ENCODE peak calls at places on chromosomes 16 and 17, in eight cellular contexts. Y is OCI-LY7, R is brain microvascular endothelial cell, L is MM.1S, Q is GM23338, K is Peyer's patch, O is RWPE1, D is HCT116. J is an unnamed sample.

GRCh38 chr17:7354262-7354781 is 634 bp upstream of the TMEM95 start:
- DNase-seq in L (no peak), Y (no peak), K (no peak), D (no peak), Q (peak; percentile 38), R (peak; percentile 55), O (peak; percentile 90), J (no peak)

GRCh38 chr17:41048441-41048840 is 1.3 kb upstream of the KRTAP2-1 start:
- DNase-seq in Q (no peak), O (peak; percentile 32), K (no peak), D (no peak), R (peak; percentile 45), L (no peak), Y (no peak), J (no peak)

GRCh38 chr16:30670072-30670824 is 12.0 kb downstream of the FBRS start:
- DNase-seq in Q (no peak), L (no peak), R (no peak), Y (no peak), K (no peak), D (no peak), O (no peak), J (no peak)

GRCh38 chr17:58702708-58703107 is 10.3 kb downstream of the RAD51C start:
- DNase-seq in R (no peak), O (no peak), Q (no peak), K (no peak), Y (no peak), D (no peak), L (no peak), J (no peak)

GRCh38 chr16:76311260-76311659 is 34.1 kb downstream of the CNTNAP4 start:
- DNase-seq in Y (no peak), K (no peak), L (no peak), D (no peak), R (no peak), O (no peak), Q (no peak), J (no peak)

GRCh38 chr17:31052187-31052889 is 42.4 kb upstream of the NF1 start:
- DNase-seq in Q (no peak), L (no peak), D (peak; percentile 42), O (peak; percentile 95), R (peak; percentile 94), Y (no peak), K (peak; percentile 49), J (no peak)

GRCh38 chr16:21667575-21667974 is 3.8 kb downstream of the OTOA start:
- DNase-seq in Q (no peak), K (no peak), L (no peak), O (no peak), D (no peak), R (no peak), Y (no peak), J (no peak)

GRCh38 chr17:50113624-50114320 is 16.2 kb downstream of the SAMD14 start:
- DNase-seq in O (no peak), R (no peak), L (no peak), K (no peak), D (no peak), Y (no peak), Q (no peak), J (no peak)

GRCh38 chr17:72931163-72931562 is 161.3 kb downstream of the SLC39A11 start:
- DNase-seq in Q (peak; percentile 66), L (no peak), Y (peak; percentile 57), K (no peak), O (no peak), R (no peak), D (no peak), J (no peak)

GRCh38 chr16:27828671-27829070 is 234.8 kb downstream of the GSG1L start:
- DNase-seq in K (no peak), O (no peak), D (no peak), Q (no peak), L (no peak), Y (no peak), R (no peak), J (no peak)

GRCh38 chr17:64781013-64781392 is 118.9 kb upstream of the SMURF2 start:
- DNase-seq in Y (no peak), D (no peak), K (no peak), O (no peak), R (no peak), Q (peak; percentile 26), L (no peak), J (no peak)

DNA sequence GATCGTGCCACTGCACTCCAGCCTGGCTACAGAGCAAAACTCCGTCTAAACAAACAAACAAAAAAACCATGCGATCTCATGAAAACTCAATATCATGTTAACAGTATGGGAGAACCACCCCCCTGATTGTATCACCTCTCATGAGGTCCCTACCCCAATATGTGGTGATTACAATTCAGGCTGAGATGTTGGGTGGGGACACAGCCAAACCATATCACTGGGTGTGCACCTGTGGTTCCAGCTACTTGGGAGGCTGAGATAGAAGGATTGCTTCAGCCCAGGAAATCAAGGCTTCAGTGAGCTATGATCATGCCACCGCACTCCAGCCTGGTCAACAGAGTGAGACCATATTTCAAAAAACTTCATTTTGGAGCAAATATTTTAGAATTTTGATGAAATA is 1094.7 kb upstream of the CDH8 start:
- DNase-seq in D (no peak), K (no peak), R (no peak), L (no peak), Q (no peak), Y (no peak), O (no peak), J (no peak)
- H3K27ac ChIP-seq in D (no peak overlapping the region), K (no peak overlapping the region), R (no peak overlapping the region), L (no peak overlapping the region), Q (no peak overlapping the region), Y (no peak overlapping the region), O (no peak overlapping the region), J (no peak overlapping the region)

GRCh38 chr16:4391635-4392381 is 20.2 kb downstream of the VASN start:
- DNase-seq in D (no peak), L (no peak), R (no peak), Q (peak; percentile 82), K (no peak), O (no peak), Y (no peak), J (no peak)

GRCh38 chr16:4388275-4389021 is 16.8 kb downstream of the VASN start:
- DNase-seq in L (no peak), D (no peak), O (no peak), Q (peak; percentile 45), R (no peak), Y (no peak), K (no peak), J (no peak)

GRCh38 chr16:4392382-4393242 is 21.0 kb downstream of the VASN start:
- DNase-seq in Y (no peak), L (no peak), O (peak; percentile 79), D (no peak), R (no peak), Q (peak; percentile 96), K (no peak), J (no peak)

GRCh38 chr16:4389051-4389955 is 17.7 kb downstream of the VASN start:
- DNase-seq in O (no peak), R (no peak), D (no peak), K (no peak), Q (peak; percentile 25), L (no peak), Y (no peak), J (no peak)

DNA sequence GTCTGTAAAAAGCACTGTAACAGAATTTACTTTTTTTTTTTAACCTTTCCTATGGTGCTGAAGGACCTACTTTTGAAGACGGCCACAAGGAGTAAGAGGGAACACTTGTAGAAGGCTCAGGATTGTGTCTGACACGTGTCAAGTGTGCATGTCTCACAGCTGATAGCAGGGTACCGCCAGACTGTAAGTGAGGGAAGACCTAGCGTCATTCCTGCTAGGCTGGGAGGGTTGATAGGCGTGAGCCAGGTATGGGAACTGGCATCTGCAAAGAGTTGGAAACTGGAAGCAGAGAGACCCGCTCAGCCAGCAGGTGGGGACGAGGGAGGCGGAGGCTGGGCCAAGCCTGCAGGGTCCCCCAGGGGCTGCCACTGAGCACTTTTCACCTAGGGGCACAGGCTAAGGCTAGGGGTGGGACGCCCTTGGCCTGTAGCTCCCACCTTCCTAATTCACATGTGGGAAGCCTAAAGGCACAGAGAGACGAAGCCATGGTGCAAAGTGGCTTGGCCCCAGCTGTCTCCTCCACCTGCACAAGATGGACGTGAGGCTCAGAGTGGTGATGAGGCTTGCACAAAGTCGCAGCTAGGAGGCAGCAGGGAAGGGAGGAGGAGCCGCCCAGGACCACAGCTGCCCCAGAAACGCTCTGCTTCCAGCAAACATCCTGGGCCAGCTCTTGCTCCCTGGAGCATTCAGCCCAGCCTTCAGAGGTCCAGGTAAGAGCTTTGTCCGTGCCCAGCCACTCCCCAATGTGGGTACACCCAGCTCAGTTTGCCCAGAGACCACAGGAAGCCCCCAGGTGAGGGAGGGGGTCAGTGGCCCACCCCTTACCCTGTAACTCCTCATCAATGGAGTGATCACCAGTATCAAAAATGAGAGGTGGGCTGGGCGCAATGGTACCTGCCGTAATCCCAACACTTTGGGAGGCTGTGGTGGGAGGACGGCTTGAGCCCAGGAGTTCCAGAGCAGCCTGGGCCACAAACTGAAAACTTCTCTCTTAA is 18.9 kb downstream of the VASN start:
- DNase-seq in D (no peak), Q (peak; percentile 74), K (no peak), L (no peak), O (no peak), Y (no peak), R (no peak), J (no peak)
- TF ChIP-seq CTCF in D (no peak), Q (peak; percentile 34), K (no peak), L (no peak), O (no peak), Y (no peak), R (peak; percentile 36), J (no peak)

DNA sequence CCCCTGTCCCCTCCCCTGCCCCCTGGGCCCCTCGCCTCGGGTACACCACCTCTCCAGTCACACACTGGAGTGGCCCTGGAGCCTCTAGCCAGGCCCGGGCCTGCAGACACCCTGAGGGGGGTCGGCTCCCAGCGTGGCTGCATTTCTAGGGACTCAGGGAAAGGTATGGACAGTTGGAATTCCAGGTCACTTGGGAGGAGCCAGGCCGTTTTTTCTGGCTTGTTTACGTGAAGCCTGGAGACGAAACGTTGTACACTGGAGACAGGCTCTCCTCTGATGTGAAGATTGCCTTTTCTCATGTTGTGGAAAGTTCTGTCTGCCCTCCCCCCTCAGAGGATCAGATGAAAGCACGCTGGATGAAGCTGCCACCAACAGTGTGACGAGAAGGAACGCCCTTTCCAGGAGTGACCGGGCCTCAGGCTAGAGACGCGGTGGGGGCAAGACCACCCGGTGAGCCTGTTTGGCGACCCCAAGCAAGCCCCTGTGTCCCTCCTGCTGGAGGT is 4.0 kb upstream of the PPP1R27 start:
- DNase-seq in K (no peak), L (no peak), D (no peak), O (no peak), Y (no peak), Q (no peak), R (no peak), J (no peak)
- H3K27ac ChIP-seq in K (no peak overlapping the region), L (no peak overlapping the region), D (no peak overlapping the region), O (peak overlapping the region; percentile 100), Y (no peak overlapping the region), Q (no peak overlapping the region), R (no peak overlapping the region), J (no peak overlapping the region)

DNA sequence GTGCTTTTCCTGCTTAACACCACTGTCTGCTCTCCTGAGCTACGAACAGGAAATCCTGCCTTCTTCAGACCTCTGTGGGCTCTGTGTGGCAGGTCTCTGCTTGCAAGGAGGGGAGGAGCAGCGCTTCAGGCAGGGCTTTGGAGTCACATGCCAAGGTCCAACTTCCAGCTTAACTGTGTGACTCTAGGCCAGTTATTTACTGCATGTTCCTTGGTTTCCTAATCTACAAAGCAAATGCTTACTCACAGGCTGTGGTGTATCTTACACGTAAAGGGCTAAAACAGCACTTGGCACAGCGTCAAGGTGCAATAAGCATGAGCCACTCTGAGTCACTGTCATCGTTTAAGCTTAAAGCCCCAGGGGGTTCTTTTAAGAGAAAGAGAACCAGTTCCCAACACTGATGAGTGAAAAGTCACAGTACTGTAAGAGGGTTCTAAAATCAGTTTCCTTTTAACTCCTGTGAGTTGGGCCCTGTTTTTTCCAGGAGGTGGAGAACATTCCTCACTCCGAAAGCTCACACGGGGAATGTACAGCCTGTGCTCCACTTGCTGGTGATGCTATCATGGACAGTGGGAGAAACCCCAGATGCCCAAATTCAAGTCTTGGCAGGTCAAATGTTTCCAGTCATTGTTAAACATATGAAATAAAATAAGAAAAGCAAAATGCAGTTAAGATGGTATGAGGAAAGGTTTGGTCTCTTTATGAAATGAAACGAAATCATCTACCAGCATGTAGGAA is 54.1 kb upstream of the BCAR1 start:
- DNase-seq in D (peak; percentile 100), Q (no peak), K (peak; percentile 94), L (no peak), Y (no peak), O (peak; percentile 97), R (peak; percentile 100), J (no peak)
- TF ChIP-seq CTCF in D (no peak), Q (no peak), K (no peak), L (no peak), Y (no peak), O (no peak), R (no peak), J (no peak)